ENCODE peak calls at places on chromosomes 6 and 20, in six cellular contexts. I is stimulated activated CD4-positive, alpha-beta T cell treated with anti-CD3 and anti-CD28 coated beads, Interleukin-1b, Interleukin-23, amount 100 ng/mL, for 48 hours; R is HepG2; T is AG08395; S is WTC11; N is AG10803. J is an unnamed sample.

GRCh38 chr6:108876929-108877775 is 28.9 kb downstream of the ARMC2 start:
- DNase-seq in S (no peak), N (peak), I (no peak), R (no peak), T (peak), J (peak)

GRCh38 chr6:36364669-36365479 is 22.6 kb downstream of the ETV7 start:
- DNase-seq in S (no peak), R (no peak), T (no peak), I (no peak), N (no peak), J (peak)

GRCh38 chr20:29443819-29444218 is 1813.6 kb upstream of the DEFB115 start:
- DNase-seq in R (no peak), I (peak), N (no peak), T (no peak), S (no peak), J (no peak)

GRCh38 chr20:40565681-40566040 is 123.4 kb downstream of the MAFB start:
- DNase-seq in T (no peak), I (no peak), N (no peak), R (no peak), S (no peak), J (no peak)

GRCh38 chr6:33904050-33904827 is 100.4 kb upstream of the MLN start:
- DNase-seq in S (no peak), T (no peak), N (no peak), R (no peak), I (peak), J (peak)

GRCh38 chr6:30752164-30752927 is 8.0 kb upstream of the IER3 start:
- DNase-seq in S (no peak), I (no peak), T (peak), R (no peak), N (peak), J (peak)

GRCh38 chr20:60095456-60095855 is 137.2 kb downstream of the CDH26 start:
- DNase-seq in N (peak), S (no peak), I (no peak), R (no peak), T (no peak), J (no peak)

GRCh38 chr6:54173084-54173483 is 61.8 kb downstream of the MLIP start:
- DNase-seq in I (no peak), S (no peak), R (no peak), N (peak), T (no peak), J (no peak)

GRCh38 chr6:139846538-139847321 is 472.3 kb upstream of the CITED2 start:
- DNase-seq in R (no peak), T (no peak), S (peak), N (no peak), I (no peak), J (peak)

GRCh38 chr6:46674410-46674809 is 13.3 kb upstream of the TDRD6 start:
- DNase-seq in T (no peak), S (no peak), R (no peak), I (no peak), N (no peak), J (no peak)

GRCh38 chr6:100001915-100002388 is 7.9 kb upstream of the MCHR2 start:
- DNase-seq in S (peak), I (peak), R (peak), N (peak), T (peak), J (peak)

GRCh38 chr6:72328775-72329174 is 293.1 kb upstream of the KCNQ5 start:
- DNase-seq in I (no peak), R (no peak), T (peak), N (peak), S (no peak), J (no peak)

GRCh38 chr6:129500958-129501381 is 209.0 kb downstream of the ARHGAP18 start:
- DNase-seq in N (no peak), R (peak), S (no peak), T (no peak), I (no peak), J (no peak)

GRCh38 chr6:139776051-139776450 is 401.6 kb upstream of the CITED2 start:
- DNase-seq in I (no peak), T (no peak), N (no peak), S (no peak), R (peak), J (no peak)

GRCh38 chr6:105135907-105136432 is 43.8 kb downstream of the POPDC3 start:
- DNase-seq in T (peak), I (no peak), R (no peak), N (peak), S (no peak), J (no peak)

GRCh38 chr20:63159826-63160640 is 55.9 kb downstream of the YTHDF1 start:
- DNase-seq in T (no peak), S (no peak), R (no peak), N (no peak), I (no peak), J (no peak)

GRCh38 chr6:286681-287499 is 5.4 kb upstream of the DUSP22 start:
- DNase-seq in S (no peak), I (no peak), R (no peak), N (no peak), T (no peak), J (no peak)

GRCh38 chr20:57738484-57738883 is 28.7 kb upstream of the PMEPA1 start:
- DNase-seq in I (no peak), T (peak), R (no peak), N (no peak), S (no peak), J (no peak)

GRCh38 chr6:111642463-111643158 is 36.9 kb upstream of the TRAF3IP2 start:
- DNase-seq in S (peak), N (peak), I (peak), R (peak), T (peak), J (no peak)

GRCh38 chr6:117280922-117281321 is 15.6 kb downstream of the VGLL2 start:
- DNase-seq in S (peak), I (no peak), T (no peak), N (no peak), R (peak), J (no peak)

GRCh38 chr20:62772994-62773858 is 23.0 kb upstream of the MRGBP start:
- DNase-seq in N (peak), I (no peak), T (peak), S (no peak), R (no peak), J (no peak)

GRCh38 chr6:16236648-16237199 is 1.7 kb upstream of the GMPR start:
- DNase-seq in N (peak), S (no peak), R (no peak), I (no peak), T (peak), J (peak)

GRCh38 chr6:33828764-33829731 is 25.2 kb upstream of the MLN start:
- DNase-seq in S (no peak), R (no peak), I (no peak), N (no peak), T (no peak), J (no peak)